ENCODE peak calls at places on chromosome 9, in four cellular contexts. One of them, this sample, is unnamed.

GRCh38 chr9:12856608-12857007 is 81.8 kb downstream of the LURAP1L start:
- DNase-seq in epithelial cell of esophagus: no peak
- DNase-seq in A549: no peak
- DNase-seq in endothelial cell of umbilical vein: no peak
- DNase-seq in this sample: no peak

GRCh38 chr9:109286981-109287380 is 33.9 kb downstream of the EPB41L4B start:
- DNase-seq in epithelial cell of esophagus: no peak
- DNase-seq in A549: no peak
- DNase-seq in endothelial cell of umbilical vein: no peak
- DNase-seq in this sample: no peak

GRCh38 chr9:8030095-8030494 is 230.5 kb upstream of the DMAC1 start:
- DNase-seq in epithelial cell of esophagus: no peak
- DNase-seq in A549: no peak
- DNase-seq in endothelial cell of umbilical vein: no peak
- DNase-seq in this sample: peak

GRCh38 chr9:137445930-137446431 is 4.8 kb upstream of the ENTPD8 start:
- DNase-seq in epithelial cell of esophagus: no peak
- DNase-seq in A549: no peak
- DNase-seq in endothelial cell of umbilical vein: no peak
- DNase-seq in this sample: peak

GRCh38 chr9:131334568-131335105 is 45.1 kb downstream of the PLPP7 start:
- DNase-seq in epithelial cell of esophagus: no peak
- DNase-seq in A549: no peak
- DNase-seq in endothelial cell of umbilical vein: peak
- DNase-seq in this sample: no peak

GRCh38 chr9:121363586-121363961 is 6.5 kb downstream of the STOM start:
- DNase-seq in epithelial cell of esophagus: no peak
- DNase-seq in A549: no peak
- DNase-seq in endothelial cell of umbilical vein: peak
- DNase-seq in this sample: no peak

GRCh38 chr9:31137151-31137849 is 1247.1 kb upstream of the ACO1 start:
- DNase-seq in epithelial cell of esophagus: peak
- DNase-seq in A549: no peak
- DNase-seq in endothelial cell of umbilical vein: no peak
- DNase-seq in this sample: peak

GRCh38 chr9:37947431-37947830 is 43.5 kb upstream of the SLC25A51 start:
- DNase-seq in epithelial cell of esophagus: no peak
- DNase-seq in A549: no peak
- DNase-seq in endothelial cell of umbilical vein: no peak
- DNase-seq in this sample: no peak

GRCh38 chr9:84439253-84439652 is 98.7 kb upstream of the SLC28A3 start:
- DNase-seq in epithelial cell of esophagus: no peak
- DNase-seq in A549: no peak
- DNase-seq in endothelial cell of umbilical vein: no peak
- DNase-seq in this sample: no peak

GRCh38 chr9:8895498-8896224 is 1096.1 kb upstream of the DMAC1 start:
- DNase-seq in epithelial cell of esophagus: peak
- DNase-seq in A549: peak
- DNase-seq in endothelial cell of umbilical vein: peak
- DNase-seq in this sample: peak